ENCODE peak calls at places on chromosomes 11 and 22, in ten cellular contexts. I, C, L, G, O, Z, S, J, E and B are unnamed samples.

GRCh38 chr22:23036684-23037428 is 33.5 kb upstream of the GNAZ start:
- DNase-seq in I (peak; percentile 80), C (no peak), L (no peak), G (no peak), O (no peak), Z (no peak), S (no peak), J (no peak), E (no peak), B (no peak)

GRCh38 chr11:3382613-3383275 is 3.8 kb upstream of the ZNF195 start:
- DNase-seq in I (no peak), C (no peak), L (no peak), G (no peak), O (no peak), Z (no peak), S (no peak), J (no peak), E (no peak), B (no peak)

GRCh38 chr11:27404427-27404826 is 41.4 kb upstream of the CCDC34 start:
- DNase-seq in I (no peak), C (no peak), L (no peak), G (no peak), O (no peak), Z (no peak), S (no peak), J (no peak), E (no peak), B (no peak)

GRCh38 chr11:68010058-68011041 is at the start of gene ALDH3B1:
- DNase-seq in I (peak; percentile 90), C (no peak), L (peak; percentile 93), G (no peak), O (no peak), Z (no peak), S (peak; percentile 81), J (no peak), E (peak; percentile 55), B (peak; percentile 93)

GRCh38 chr11:100890779-100891178 is 203.7 kb downstream of the ARHGAP42 start:
- DNase-seq in I (peak; percentile 87), C (no peak), L (no peak), G (no peak), O (no peak), Z (no peak), S (peak; percentile 11), J (no peak), E (no peak), B (no peak)

GRCh38 chr11:76783294-76783900 is at the start of gene TSKU:
- DNase-seq in I (no peak), C (no peak), L (peak; percentile 81), G (no peak), O (no peak), Z (no peak), S (no peak), J (no peak), E (peak; percentile 55), B (no peak)

GRCh38 chr11:103842795-103843194 is 193.6 kb upstream of the DDI1 start:
- DNase-seq in I (no peak), C (no peak), L (no peak), G (no peak), O (no peak), Z (no peak), S (no peak), J (no peak), E (peak; percentile 88), B (no peak)

GRCh38 chr11:65653229-65654225 is 9.2 kb downstream of the RELA start:
- DNase-seq in I (no peak), C (no peak), L (no peak), G (no peak), O (no peak), Z (no peak), S (peak; percentile 63), J (no peak), E (no peak), B (no peak)

GRCh38 chr11:47466201-47466600 is 17.3 kb upstream of the RAPSN start:
- DNase-seq in I (no peak), C (no peak), L (no peak), G (no peak), O (no peak), Z (no peak), S (no peak), J (no peak), E (no peak), B (no peak)

GRCh38 chr11:64400096-64400495 is 41.1 kb downstream of the RPS6KA4 start:
- DNase-seq in I (peak; percentile 56), C (no peak), L (no peak), G (no peak), O (no peak), Z (no peak), S (no peak), J (no peak), E (no peak), B (no peak)

GRCh38 chr11:13449522-13449921 is 13.5 kb downstream of the BTBD10 start:
- DNase-seq in I (no peak), C (no peak), L (no peak), G (no peak), O (no peak), Z (no peak), S (no peak), J (no peak), E (no peak), B (no peak)

GRCh38 chr11:134749040-134749586 is 337.1 kb upstream of the B3GAT1 start:
- DNase-seq in I (no peak), C (no peak), L (no peak), G (no peak), O (no peak), Z (no peak), S (no peak), J (no peak), E (no peak), B (no peak)

GRCh38 chr11:88174627-88175003 is 628 bp downstream of the RAB38 start:
- DNase-seq in I (peak; percentile 82), C (peak; percentile 42), L (peak; percentile 75), G (no peak), O (no peak), Z (no peak), S (peak; percentile 11), J (no peak), E (peak; percentile 70), B (peak; percentile 50)

GRCh38 chr11:35088676-35089075 is 50.3 kb upstream of the CD44 start:
- DNase-seq in I (no peak), C (no peak), L (no peak), G (no peak), O (no peak), Z (no peak), S (no peak), J (no peak), E (no peak), B (peak; percentile 54)

GRCh38 chr22:35451602-35452001 is 51.7 kb downstream of the MCM5 start:
- DNase-seq in I (no peak), C (no peak), L (no peak), G (no peak), O (no peak), Z (no peak), S (no peak), J (no peak), E (peak; percentile 45), B (no peak)

GRCh38 chr11:126474888-126475626 is 119.6 kb downstream of the ST3GAL4 start:
- DNase-seq in I (no peak), C (no peak), L (peak; percentile 67), G (no peak), O (no peak), Z (no peak), S (no peak), J (no peak), E (no peak), B (no peak)

GRCh38 chr11:16013649-16014275 is 342.6 kb downstream of the SOX6 start:
- DNase-seq in I (no peak), C (no peak), L (no peak), G (no peak), O (no peak), Z (no peak), S (no peak), J (no peak), E (no peak), B (no peak)

GRCh38 chr11:13705710-13706109 is 37.2 kb downstream of the FAR1 start:
- DNase-seq in I (no peak), C (no peak), L (no peak), G (no peak), O (no peak), Z (no peak), S (no peak), J (no peak), E (no peak), B (no peak)

GRCh38 chr22:27748355-27749168 is 53.0 kb downstream of the MN1 start:
- DNase-seq in I (peak; percentile 70), C (no peak), L (no peak), G (no peak), O (no peak), Z (no peak), S (no peak), J (no peak), E (no peak), B (no peak)

GRCh38 chr22:38957046-38957770 is at the start of gene APOBEC3A:
- DNase-seq in I (peak; percentile 13), C (no peak), L (no peak), G (no peak), O (no peak), Z (no peak), S (no peak), J (peak; percentile 33), E (no peak), B (no peak)

GRCh38 chr11:64384981-64385952 is 26.3 kb downstream of the RPS6KA4 start:
- DNase-seq in I (no peak), C (no peak), L (no peak), G (no peak), O (no peak), Z (no peak), S (peak; percentile 40), J (no peak), E (peak; percentile 53), B (no peak)

GRCh38 chr22:45334528-45334927 is 24.8 kb downstream of the FAM118A start:
- DNase-seq in I (no peak), C (no peak), L (no peak), G (no peak), O (no peak), Z (no peak), S (no peak), J (no peak), E (no peak), B (no peak)

GRCh38 chr11:66419825-66420224 is 1.0 kb upstream of the NPAS4 start:
- DNase-seq in I (no peak), C (no peak), L (no peak), G (no peak), O (no peak), Z (no peak), S (no peak), J (no peak), E (peak; percentile 57), B (no peak)

GRCh38 chr11:46333129-46333947 is 13.9 kb upstream of the DGKZ start:
- DNase-seq in I (no peak), C (peak; percentile 23), L (no peak), G (peak; percentile 8), O (peak; percentile 28), Z (no peak), S (no peak), J (no peak), E (no peak), B (no peak)

GRCh38 chr11:12239396-12240298 is 129.3 kb downstream of the MICAL2 start:
- DNase-seq in I (peak; percentile 44), C (no peak), L (no peak), G (no peak), O (no peak), Z (no peak), S (no peak), J (no peak), E (no peak), B (no peak)

GRCh38 chr11:129747161-129747560 is 68.5 kb upstream of the TMEM45B start:
- DNase-seq in I (no peak), C (no peak), L (no peak), G (no peak), O (no peak), Z (no peak), S (no peak), J (no peak), E (no peak), B (no peak)

GRCh38 chr11:119432484-119433368 is 9.8 kb upstream of the THY1 start:
- DNase-seq in I (peak; percentile 75), C (no peak), L (no peak), G (no peak), O (no peak), Z (no peak), S (no peak), J (no peak), E (no peak), B (no peak)

GRCh38 chr11:65488273-65489058 is 10.4 kb upstream of the MALAT1 start:
- DNase-seq in I (no peak), C (no peak), L (no peak), G (no peak), O (no peak), Z (no peak), S (peak; percentile 66), J (no peak), E (peak; percentile 38), B (no peak)